ENCODE peak calls at places on chromosomes 4 and X, in ten cellular contexts. R is lower lobe of right lung, V is tibial artery, T is ovary, P is aorta, C is NT2/D1, E is suprapubic skin, O is astrocyte, Q is OCI-LY7, Z is left ventricle myocardium inferior. J is an unnamed sample.

GRCh38 chr4:128221556-128221955 is 66.1 kb downstream of the PGRMC2 start:
- DNase-seq in E (no peak), Z (no peak), R (no peak), O (peak; percentile 76), V (no peak), C (no peak), T (no peak), P (no peak), Q (no peak), J (no peak)

GRCh38 chr4:17232575-17233253 is 279.2 kb downstream of the QDPR start:
- DNase-seq in C (peak; percentile 5), O (peak; percentile 78), V (peak; percentile 64), R (no peak), Z (peak; percentile 24), E (no peak), T (no peak), P (no peak), Q (no peak), J (peak; percentile 13)

GRCh38 chrX:65697173-65697572 is 29.7 kb downstream of the MSN start:
- DNase-seq in E (no peak), C (no peak), P (no peak), T (no peak), Q (no peak), Z (no peak), V (no peak), O (peak; percentile 80), R (no peak), J (no peak)

GRCh38 chrX:72254835-72255234 is 16.0 kb upstream of the ERCC6L start:
- DNase-seq in R (no peak), Q (no peak), C (no peak), O (no peak), V (no peak), P (no peak), Z (no peak), E (no peak), T (no peak), J (no peak)

GRCh38 chrX:108362026-108362425 is 76.2 kb downstream of the COL4A6 start:
- DNase-seq in T (no peak), Q (no peak), P (no peak), Z (no peak), O (no peak), C (no peak), R (no peak), E (no peak), V (no peak), J (no peak)

GRCh38 chr4:55051532-55051931 is 73.9 kb downstream of the KDR start:
- DNase-seq in E (no peak), R (no peak), T (no peak), V (no peak), P (no peak), O (no peak), C (no peak), Z (no peak), Q (no peak), J (no peak)

GRCh38 chr4:21780158-21780557 is 168.4 kb downstream of the KCNIP4 start:
- DNase-seq in C (no peak), Z (no peak), Q (no peak), E (no peak), P (no peak), T (no peak), R (no peak), O (peak; percentile 57), V (no peak), J (no peak)

GRCh38 chrX:109629310-109629709 is 4.3 kb upstream of the KCNE5 start:
- DNase-seq in E (no peak), P (no peak), V (no peak), Z (no peak), C (no peak), R (no peak), Q (no peak), T (no peak), O (no peak), J (no peak)

GRCh38 chrX:79169484-79169883 is 25.0 kb downstream of the GPR174 start:
- DNase-seq in R (no peak), Z (no peak), E (no peak), C (no peak), V (no peak), T (no peak), O (no peak), Q (no peak), P (no peak), J (no peak)

GRCh38 chr4:78379991-78380739 is 171.4 kb upstream of the ANXA3 start:
- DNase-seq in R (no peak), C (no peak), P (no peak), O (peak; percentile 59), Z (no peak), Q (no peak), V (no peak), T (no peak), E (no peak), J (no peak)
- H3K36me3 ChIP-seq in R (no peaks in the 10 kb centered on the region), C (peaks cover 8% of the 10 kb centered on the region), P (no peaks in the 10 kb centered on the region), O (no peaks in the 10 kb centered on the region), Z (no peaks in the 10 kb centered on the region), Q (no peaks in the 10 kb centered on the region), V (no peaks in the 10 kb centered on the region), T (no peaks in the 10 kb centered on the region), E (no peaks in the 10 kb centered on the region), J (no peaks in the 10 kb centered on the region)

GRCh38 chr4:106338671-106339070 is 22.3 kb downstream of the AIMP1 start:
- DNase-seq in R (no peak), C (no peak), Q (no peak), O (no peak), E (no peak), P (peak; percentile 59), Z (no peak), T (no peak), V (no peak), J (no peak)

GRCh38 chr4:106329027-106329618 is 12.8 kb downstream of the AIMP1 start:
- DNase-seq in T (no peak), Q (peak; percentile 21), Z (no peak), P (no peak), O (no peak), E (no peak), R (no peak), C (no peak), V (no peak), J (no peak)

GRCh38 chr4:106334732-106335131 is 18.4 kb downstream of the AIMP1 start:
- DNase-seq in E (no peak), P (no peak), C (no peak), R (no peak), Z (no peak), T (no peak), O (no peak), V (no peak), Q (no peak), J (no peak)

GRCh38 chr4:106337916-106338315 is 21.6 kb downstream of the AIMP1 start:
- DNase-seq in O (no peak), C (no peak), T (no peak), V (no peak), Q (no peak), Z (no peak), P (no peak), R (no peak), E (no peak), J (no peak)

DNA sequence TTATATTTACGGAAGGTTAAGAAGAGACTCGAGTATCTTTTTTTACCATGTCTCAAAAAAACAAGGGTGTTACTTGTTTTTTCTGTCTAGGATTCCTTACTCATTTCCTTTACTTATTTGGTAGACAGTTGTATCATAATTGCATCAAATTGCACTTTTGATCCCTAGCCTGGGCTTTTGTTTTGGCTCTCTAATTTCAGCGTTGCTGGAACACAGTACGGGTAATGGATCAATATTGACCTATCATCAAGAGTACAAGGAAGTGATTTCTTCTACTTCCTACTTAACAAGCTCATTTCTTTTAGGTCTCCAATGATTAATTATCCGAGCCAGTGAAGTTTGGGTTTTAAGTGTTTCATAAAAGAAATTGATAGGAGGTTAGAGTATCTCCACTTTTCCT is 16.8 kb downstream of the AIMP1 start:
- DNase-seq in C (no peak), R (no peak), Q (no peak), V (no peak), Z (no peak), O (no peak), T (no peak), E (no peak), P (no peak), J (no peak)
- H3K36me3 ChIP-seq in C (peaks cover 75% of the 10 kb centered on the region), R (peaks cover 99% of the 10 kb centered on the region), Q (peaks cover 95% of the 10 kb centered on the region), V (peaks cover 84% of the 10 kb centered on the region), Z (peaks cover 96% of the 10 kb centered on the region), O (peaks cover 39% of the 10 kb centered on the region), T (no peaks in the 10 kb centered on the region), E (peaks cover 87% of the 10 kb centered on the region), P (peaks cover 4% of the 10 kb centered on the region), J (peaks cover 8% of the 10 kb centered on the region)

GRCh38 chr4:2472187-2472586 is 3.3 kb downstream of the RNF4 start:
- DNase-seq in C (no peak), O (peak; percentile 21), Z (no peak), P (peak; percentile 28), T (no peak), R (no peak), E (no peak), V (no peak), Q (no peak), J (no peak)
- H3K36me3 ChIP-seq in C (peaks cover 50% of the 10 kb centered on the region), O (peaks cover 8% of the 10 kb centered on the region), Z (peaks cover 27% of the 10 kb centered on the region), P (no peaks in the 10 kb centered on the region), T (no peaks in the 10 kb centered on the region), R (peaks cover 34% of the 10 kb centered on the region), E (peaks cover 16% of the 10 kb centered on the region), V (peaks cover 17% of the 10 kb centered on the region), Q (peaks cover 74% of the 10 kb centered on the region), J (peaks cover 1% of the 10 kb centered on the region)

GRCh38 chr4:163161536-163162205 is 5.0 kb downstream of the NAF1 start:
- DNase-seq in V (no peak), P (no peak), Z (no peak), C (no peak), Q (no peak), R (no peak), E (no peak), O (peak; percentile 96), T (no peak), J (peak; percentile 12)
- H3K36me3 ChIP-seq in V (peaks cover 25% of the 10 kb centered on the region), P (peaks cover 3% of the 10 kb centered on the region), Z (peaks cover 26% of the 10 kb centered on the region), C (peaks cover 38% of the 10 kb centered on the region), Q (peaks cover 75% of the 10 kb centered on the region), R (peaks cover 43% of the 10 kb centered on the region), E (peaks cover 14% of the 10 kb centered on the region), O (peaks cover 8% of the 10 kb centered on the region), T (no peaks in the 10 kb centered on the region), J (no peaks in the 10 kb centered on the region)

GRCh38 chrX:53584891-53585290 is 101.6 kb downstream of the HUWE1 start:
- DNase-seq in Z (no peak), E (no peak), P (no peak), O (no peak), C (no peak), R (no peak), V (no peak), T (no peak), Q (no peak), J (no peak)

GRCh38 chrX:53587795-53588194 is 98.7 kb downstream of the HUWE1 start:
- DNase-seq in V (no peak), T (no peak), E (no peak), Z (no peak), C (no peak), Q (no peak), P (no peak), O (peak; percentile 8), R (no peak), J (no peak)

GRCh38 chrX:53580742-53581504 is 105.6 kb downstream of the HUWE1 start:
- DNase-seq in V (no peak), Z (peak; percentile 14), P (no peak), E (no peak), R (no peak), Q (no peak), C (no peak), T (no peak), O (no peak), J (no peak)

GRCh38 chrX:53583571-53583970 is 102.9 kb downstream of the HUWE1 start:
- DNase-seq in Q (no peak), R (no peak), Z (no peak), T (no peak), E (no peak), O (no peak), C (no peak), V (no peak), P (no peak), J (no peak)
- H3K36me3 ChIP-seq in Q (peaks cover 87% of the 10 kb centered on the region), R (peaks cover 86% of the 10 kb centered on the region), Z (peaks cover 85% of the 10 kb centered on the region), T (no peaks in the 10 kb centered on the region), E (peaks cover 64% of the 10 kb centered on the region), O (peaks cover 60% of the 10 kb centered on the region), C (peaks cover 88% of the 10 kb centered on the region), V (peaks cover 64% of the 10 kb centered on the region), P (peaks cover 3% of the 10 kb centered on the region), J (peaks cover 9% of the 10 kb centered on the region)

J was measured in BJ.